ENCODE peak calls at places on chromosomes 2 and 18, in seven cellular contexts. E, I, T, R, J, H and F are unnamed samples.

GRCh38 chr2:127401757-127402695 is 14.3 kb upstream of the MAP3K2 start:
- DNase-seq in H (no peak), R (no peak), E (no peak), J (no peak), T (no peak), I (peak), F (no peak)

GRCh38 chr2:32798841-32799240 is 147.9 kb upstream of the LTBP1 start:
- DNase-seq in R (no peak), I (peak), H (no peak), T (no peak), J (no peak), E (no peak), F (no peak)

GRCh38 chr2:120305296-120305695 is 40.6 kb upstream of the INHBB start:
- DNase-seq in T (no peak), R (peak), E (peak), I (no peak), J (no peak), H (peak), F (no peak)

GRCh38 chr18:74596959-74597661 is 560 bp upstream of the ZNF407 start:
- DNase-seq in I (peak), E (peak), J (no peak), H (peak), R (peak), T (no peak), F (peak)

GRCh38 chr2:207711750-207712487 is 479 bp downstream of the CCNYL1 start:
- DNase-seq in E (peak), T (peak), J (peak), H (peak), I (peak), R (peak), F (no peak)

GRCh38 chr2:101622633-101623521 is 74.6 kb upstream of the MAP4K4 start:
- DNase-seq in J (no peak), R (no peak), I (no peak), T (no peak), H (peak), E (no peak), F (no peak)

GRCh38 chr2:216881411-216881810 is 21.5 kb upstream of the TNP1 start:
- DNase-seq in E (no peak), T (no peak), J (no peak), H (no peak), R (no peak), I (no peak), F (no peak)

GRCh38 chr2:115460008-115460407 is 1017.6 kb downstream of the DPP10 start:
- DNase-seq in E (no peak), I (no peak), T (no peak), R (no peak), J (no peak), H (no peak), F (no peak)

GRCh38 chr18:58552057-58552461 is 76.8 kb downstream of the ALPK2 start:
- DNase-seq in E (peak), J (no peak), T (no peak), R (no peak), H (peak), I (peak), F (no peak)

GRCh38 chr2:111122631-111123421 is 2.1 kb downstream of the BCL2L11 start:
- DNase-seq in R (peak), E (peak), H (peak), J (peak), T (peak), I (peak), F (peak)

GRCh38 chr2:36655456-36655855 is 41.1 kb upstream of the VIT start:
- DNase-seq in J (no peak), T (no peak), H (peak), I (peak), R (no peak), E (peak), F (no peak)

GRCh38 chr2:191846787-191847620 is at the start of gene CAVIN2:
- DNase-seq in J (no peak), I (peak), R (peak), H (peak), T (no peak), E (peak), F (no peak)

GRCh38 chr2:62184499-62185045 is 11.3 kb upstream of the B3GNT2 start:
- DNase-seq in J (no peak), T (no peak), H (no peak), R (no peak), I (no peak), E (no peak), F (no peak)

GRCh38 chr18:55321268-55322175 is 266.5 kb downstream of the TCF4 start:
- DNase-seq in E (peak), T (peak), H (peak), J (peak), I (peak), R (peak), F (no peak)

GRCh38 chr18:5388896-5389295 is 93.4 kb upstream of the ZBTB14 start:
- DNase-seq in I (no peak), H (no peak), R (no peak), J (no peak), T (no peak), E (no peak), F (no peak)
- H3K23ac ChIP-seq in I (no peak), H (no peak), R (no peak), J (no peak), T (no peak), E (no peak), F (no peak)

GRCh38 chr2:85477884-85478283 is 59.4 kb downstream of the SH2D6 start:
- DNase-seq in R (no peak), E (no peak), J (no peak), I (no peak), H (no peak), T (no peak), F (no peak)
- H2BK5ac ChIP-seq in R (no peak), E (no peak), J (no peak), I (no peak), H (no peak), T (no peak), F (no peak)

GRCh38 chr2:86679036-86679435 is 41.1 kb upstream of the RMND5A start:
- DNase-seq in R (no peak), E (no peak), J (no peak), I (no peak), T (no peak), H (no peak), F (no peak)
- H3K23ac ChIP-seq in R (no peak), E (no peak), J (no peak), I (no peak), T (no peak), H (no peak), F (no peak)

DNA sequence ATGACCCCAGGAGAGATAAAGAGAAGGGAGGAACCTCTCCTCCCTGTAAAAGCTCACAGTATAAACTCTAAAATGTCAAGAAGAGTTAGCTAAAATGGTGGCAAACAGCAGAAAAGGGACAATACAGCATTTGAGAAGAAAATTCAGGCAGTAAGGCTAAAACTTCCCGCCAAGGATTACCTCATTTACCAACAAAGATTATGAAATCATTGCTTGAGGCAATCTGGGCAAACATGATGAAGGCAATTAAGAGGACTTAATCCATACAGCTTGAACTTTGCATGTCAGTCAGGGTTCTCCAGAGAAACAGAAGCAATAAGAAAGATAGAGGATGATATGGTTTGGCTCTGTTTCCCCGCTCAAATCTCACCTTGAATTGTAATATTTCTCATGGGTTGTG is 81.4 kb downstream of the CMPK2 start:
- DNase-seq in I (no peak), E (no peak), T (no peak), R (no peak), J (no peak), H (no peak), F (no peak)
- H2BK5ac ChIP-seq in I (no peak), E (no peak), T (no peak), R (no peak), J (no peak), H (no peak), F (no peak)

DNA sequence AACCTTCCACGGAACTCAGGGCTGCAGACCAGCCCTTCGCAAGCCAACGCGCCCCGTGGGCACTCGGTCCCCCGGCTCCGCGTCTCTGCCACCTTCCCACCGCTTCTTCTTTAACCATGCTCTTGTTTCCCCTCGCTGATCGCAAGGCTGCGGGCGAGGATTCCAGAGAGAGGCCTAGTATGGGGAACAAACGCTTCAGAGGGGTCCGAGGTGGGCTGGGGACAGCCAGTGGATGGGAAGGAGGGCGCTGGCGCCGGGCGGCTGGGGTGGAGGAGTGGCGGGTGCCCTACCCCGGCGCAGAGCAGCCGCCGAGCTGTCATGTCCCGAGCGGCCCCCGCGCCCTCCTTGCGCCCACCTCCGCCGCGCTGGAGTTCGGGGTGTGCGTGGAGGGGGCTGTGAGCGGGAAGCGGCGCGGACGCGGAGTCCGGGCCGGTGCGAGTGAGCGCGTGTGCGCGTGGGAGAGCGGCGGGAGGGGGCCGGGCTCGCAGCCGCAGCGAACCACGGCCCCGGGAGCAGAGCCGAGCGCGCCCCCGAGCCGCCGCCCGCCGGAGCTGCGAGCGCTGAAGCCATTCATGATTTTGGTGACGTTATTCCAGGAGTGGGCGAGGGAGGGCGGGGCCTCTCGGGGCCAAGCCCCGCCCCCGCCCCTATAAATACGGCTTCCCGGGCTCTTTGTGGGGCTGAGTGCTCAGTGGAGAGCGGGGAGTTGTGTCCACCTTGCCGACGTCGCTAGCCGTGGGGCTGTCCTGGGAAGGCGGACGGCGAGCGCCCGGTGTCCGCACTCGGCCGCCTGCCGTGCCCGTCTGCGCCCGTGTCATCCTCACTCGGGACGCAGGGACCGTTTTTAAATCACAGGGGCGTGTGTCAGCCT is at the start of gene LBH:
- DNase-seq in J (peak), E (peak), H (peak), T (peak), R (peak), I (peak), F (peak)
- H3K23ac ChIP-seq in J (no peak), E (no peak), H (no peak), T (peak), R (peak), I (peak), F (no peak)